ENCODE peak calls at places on chromosomes 4 and X, in eight cellular contexts. C is midbrain; J is stimulated activated naive CD4-positive, alpha-beta T cell; D is fibroblast of the aortic adventitia; U is GM19239; K is DMS153; S is GDM1; Y is H4. F is an unnamed sample.

GRCh38 chr4:68288046-68288740 is 42.7 kb upstream of the TMPRSS11B start:
- DNase-seq in C (no peak), U (no peak), S (no peak), Y (no peak), K (no peak), D (no peak), J (no peak), F (no peak)

GRCh38 chrX:9940397-9940796 is 26.8 kb upstream of the CLDN34 start:
- DNase-seq in C (no peak), S (no peak), Y (peak), K (no peak), U (no peak), J (no peak), D (no peak), F (no peak)

GRCh38 chrX:85611926-85612325 is 232.5 kb upstream of the POF1B start:
- DNase-seq in S (no peak), K (no peak), D (peak), U (no peak), J (no peak), C (no peak), Y (no peak), F (no peak)

GRCh38 chr4:152176627-152177214 is 359.2 kb downstream of the FBXW7 start:
- DNase-seq in U (no peak), S (no peak), C (no peak), Y (no peak), K (no peak), J (no peak), D (no peak), F (no peak)

GRCh38 chr4:48831532-48832015 is 686 bp downstream of the OCIAD1 start:
- DNase-seq in C (no peak), S (no peak), Y (no peak), D (no peak), J (no peak), K (no peak), U (no peak), F (no peak)

GRCh38 chr4:24991015-24991414 is 39.7 kb downstream of the LGI2 start:
- DNase-seq in U (no peak), Y (peak), S (no peak), C (no peak), K (no peak), J (no peak), D (peak), F (no peak)

GRCh38 chr4:119672938-119673337 is 44.3 kb upstream of the PDE5A start:
- DNase-seq in K (no peak), C (no peak), U (no peak), Y (no peak), D (no peak), S (no peak), J (no peak), F (no peak)

GRCh38 chr4:21307709-21308108 is 607.5 kb downstream of the PACRGL start:
- DNase-seq in S (no peak), J (no peak), D (no peak), U (no peak), Y (no peak), K (no peak), C (no peak), F (no peak)

GRCh38 chrX:51697397-51697796 is 12.9 kb upstream of the CENPVL1 start:
- DNase-seq in U (no peak), D (no peak), K (no peak), C (no peak), Y (no peak), S (no peak), J (no peak), F (no peak)

GRCh38 chrX:137428251-137428661 is 137.7 kb upstream of the ZIC3 start:
- DNase-seq in C (no peak), Y (no peak), K (no peak), J (no peak), U (no peak), S (no peak), D (no peak), F (no peak)

GRCh38 chr4:71187399-71188196 is 151.2 kb upstream of the SLC4A4 start:
- DNase-seq in K (no peak), D (peak), S (no peak), Y (peak), J (no peak), C (no peak), U (peak), F (no peak)

GRCh38 chr4:8763966-8764901 is 107.4 kb downstream of the HMX1 start:
- DNase-seq in D (no peak), C (no peak), Y (no peak), U (no peak), J (no peak), K (no peak), S (no peak), F (no peak)

GRCh38 chrX:34810364-34810763 is 132.2 kb upstream of the FAM47B start:
- DNase-seq in K (no peak), U (no peak), S (no peak), D (peak), C (no peak), Y (peak), J (no peak), F (no peak)

GRCh38 chr4:48635310-48635709 is 144.8 kb downstream of the FRYL start:
- DNase-seq in Y (no peak), D (peak), J (no peak), K (no peak), U (no peak), S (no peak), C (no peak), F (no peak)

GRCh38 chr4:1012031-1012739 is 759 bp downstream of the FGFRL1 start:
- DNase-seq in C (no peak), S (no peak), J (no peak), U (no peak), K (no peak), Y (peak), D (no peak), F (no peak)

GRCh38 chr4:183429489-183429888 is 14.9 kb upstream of the CDKN2AIP start:
- DNase-seq in S (no peak), U (no peak), C (no peak), K (no peak), J (no peak), D (no peak), Y (no peak), F (no peak)

GRCh38 chr4:176002007-176002623 is 63.5 kb upstream of the WDR17 start:
- DNase-seq in D (no peak), U (no peak), K (no peak), C (peak), S (no peak), J (no peak), Y (peak), F (no peak)

GRCh38 chrX:9189286-9189685 is 155.4 kb upstream of the FAM9B start:
- DNase-seq in Y (no peak), C (no peak), J (no peak), U (no peak), D (no peak), S (no peak), K (peak), F (no peak)

GRCh38 chr4:126051709-126052424 is 737.1 kb downstream of the FAT4 start:
- DNase-seq in Y (peak), C (peak), U (no peak), J (no peak), D (peak), S (no peak), K (no peak), F (no peak)

GRCh38 chrX:32448320-32448719 is 763.0 kb downstream of the DMD start:
- DNase-seq in C (no peak), Y (peak), K (no peak), U (peak), S (peak), D (no peak), J (no peak), F (peak)

GRCh38 chr4:13427599-13428325 is 56.4 kb downstream of the RAB28 start:
- DNase-seq in K (no peak), U (no peak), S (no peak), J (no peak), D (no peak), C (no peak), Y (no peak), F (no peak)

GRCh38 chr4:110287130-110287529 is 88.7 kb upstream of the ELOVL6 start:
- DNase-seq in C (no peak), Y (peak), S (no peak), K (no peak), J (no peak), U (peak), D (peak), F (peak)

GRCh38 chr4:154928640-154929257 is 147.7 kb downstream of the RBM46 start:
- DNase-seq in U (no peak), D (peak), S (no peak), Y (no peak), C (no peak), J (no peak), K (no peak), F (no peak)

GRCh38 chrX:74187211-74187610 is 116.8 kb upstream of the ZCCHC13 start:
- DNase-seq in Y (no peak), D (peak), U (no peak), K (no peak), J (no peak), C (no peak), S (no peak), F (no peak)

GRCh38 chrX:113514906-113515305 is 674.3 kb upstream of the AMOT start:
- DNase-seq in U (no peak), Y (no peak), D (no peak), S (no peak), C (no peak), K (no peak), J (no peak), F (no peak)

GRCh38 chrX:57453901-57454300 is 137.9 kb upstream of the ZXDB start:
- DNase-seq in K (no peak), J (no peak), S (peak), C (peak), D (peak), Y (no peak), U (peak), F (peak)

GRCh38 chrX:39896951-39897740 is 200.6 kb downstream of the BCOR start:
- DNase-seq in C (no peak), U (no peak), S (no peak), J (no peak), K (no peak), Y (peak), D (peak), F (no peak)

GRCh38 chrX:149825424-149825823 is 43.7 kb downstream of the MAGEA9 start:
- DNase-seq in J (peak), D (peak), C (no peak), K (no peak), Y (no peak), S (no peak), U (no peak), F (no peak)

GRCh38 chr4:169385356-169385755 is 114.6 kb upstream of the SH3RF1 start:
- DNase-seq in U (no peak), K (no peak), D (peak), S (no peak), C (no peak), J (no peak), Y (no peak), F (no peak)

GRCh38 chrX:39724544-39724943 is 373.2 kb downstream of the BCOR start:
- DNase-seq in Y (no peak), J (no peak), S (no peak), D (no peak), C (no peak), U (no peak), K (no peak), F (no peak)

GRCh38 chr4:78496021-78496643 is 55.4 kb upstream of the ANXA3 start:
- DNase-seq in C (no peak), S (no peak), Y (no peak), J (no peak), D (peak), U (no peak), K (no peak), F (no peak)

GRCh38 chr4:184268574-184269160 is 51.0 kb upstream of the ENPP6 start:
- DNase-seq in K (no peak), U (no peak), D (no peak), C (no peak), S (no peak), J (no peak), Y (peak), F (no peak)

GRCh38 chr4:168978001-168978700 is 31.9 kb downstream of the CBR4 start:
- DNase-seq in C (no peak), S (no peak), Y (no peak), U (no peak), K (no peak), D (peak), J (no peak), F (no peak)

GRCh38 chr4:110088670-110089069 is 109.7 kb downstream of the ELOVL6 start:
- DNase-seq in U (no peak), J (no peak), C (no peak), S (no peak), Y (peak), D (peak), K (no peak), F (no peak)

GRCh38 chrX:47177079-47177478 is 16.6 kb upstream of the UBA1 start:
- DNase-seq in Y (no peak), U (no peak), J (no peak), C (no peak), K (no peak), D (no peak), S (no peak), F (no peak)

GRCh38 chr4:155001229-155001628 is 207.2 kb upstream of the NPY2R start:
- DNase-seq in C (no peak), K (no peak), S (no peak), D (no peak), Y (no peak), J (no peak), U (no peak), F (no peak)

GRCh38 chr4:8021796-8022195 is 82.1 kb upstream of the AFAP1 start:
- DNase-seq in Y (no peak), J (no peak), K (no peak), U (no peak), S (no peak), D (no peak), C (no peak), F (no peak)

GRCh38 chrX:30910124-30910860 is 21.2 kb upstream of the TAB3 start:
- DNase-seq in S (peak), J (no peak), D (peak), K (no peak), U (no peak), C (no peak), Y (peak), F (no peak)

GRCh38 chr4:151517896-151518295 is 108.9 kb downstream of the FHIP1A start:
- DNase-seq in D (no peak), U (no peak), K (no peak), J (no peak), S (no peak), C (no peak), Y (no peak), F (no peak)

F was measured in GM12864.